ENCODE peak calls at places on chromosomes 6 and 20, in five cellular contexts. V, B, D, U and P are unnamed samples.
A peak's percentile ranks its signal among the peaks of the same experiment; 100 is the strongest.

GRCh38 chr6:3742076-3742425 is 9.5 kb downstream of the PXDC1 start:
- DNase-seq in U (no peak), V (no peak), D (no peak), B (no peak), P (no peak)

GRCh38 chr6:49497308-49497707 is 2.4 kb upstream of the GLYATL3 start:
- DNase-seq in V (no peak), U (no peak), B (no peak), D (no peak), P (no peak)

GRCh38 chr6:151679081-151679480 is 128.4 kb upstream of the ESR1 start:
- DNase-seq in D (no peak), V (no peak), B (no peak), U (peak; percentile 22), P (no peak)

GRCh38 chr6:70709826-70710225 is 42.1 kb downstream of the SMAP1 start:
- DNase-seq in U (no peak), B (no peak), V (peak; percentile 40), D (no peak), P (no peak)

GRCh38 chr6:63486196-63486595 is 86.1 kb upstream of the LOC128125822 start:
- DNase-seq in U (no peak), V (no peak), D (no peak), B (no peak), P (no peak)

GRCh38 chr20:37319120-37319717 is 26.7 kb upstream of the SRC start:
- DNase-seq in U (no peak), V (peak; percentile 73), D (no peak), B (no peak), P (no peak)

GRCh38 chr20:58713801-58714339 is 21.3 kb downstream of the NPEPL1 start:
- DNase-seq in B (no peak), D (no peak), U (no peak), V (no peak), P (peak; percentile 63)

GRCh38 chr6:39047434-39048327 is 900 bp upstream of the GLP1R start:
- DNase-seq in B (no peak), U (no peak), D (no peak), V (no peak), P (no peak)

GRCh38 chr20:13423472-13424173 is 202.5 kb downstream of the ISM1 start:
- DNase-seq in U (no peak), B (no peak), D (no peak), V (no peak), P (no peak)

GRCh38 chr6:126176266-126176665 is 163.6 kb upstream of the CENPW start:
- DNase-seq in V (no peak), D (no peak), B (no peak), U (no peak), P (no peak)

GRCh38 chr6:125156496-125156895 is 2.9 kb downstream of the TPD52L1 start:
- DNase-seq in B (no peak), U (no peak), D (no peak), V (no peak), P (no peak)

GRCh38 chr20:32358883-32359632 is 927 bp downstream of the ASXL1 start:
- DNase-seq in D (peak; percentile 82), V (no peak), B (no peak), U (peak; percentile 83), P (peak; percentile 90)

GRCh38 chr6:65448806-65449397 is 258.1 kb downstream of the EYS start:
- DNase-seq in B (no peak), U (no peak), V (no peak), D (no peak), P (no peak)

GRCh38 chr6:7916959-7917358 is 6.4 kb upstream of the TXNDC5 start:
- DNase-seq in V (no peak), B (no peak), D (no peak), U (no peak), P (no peak)

DNA sequence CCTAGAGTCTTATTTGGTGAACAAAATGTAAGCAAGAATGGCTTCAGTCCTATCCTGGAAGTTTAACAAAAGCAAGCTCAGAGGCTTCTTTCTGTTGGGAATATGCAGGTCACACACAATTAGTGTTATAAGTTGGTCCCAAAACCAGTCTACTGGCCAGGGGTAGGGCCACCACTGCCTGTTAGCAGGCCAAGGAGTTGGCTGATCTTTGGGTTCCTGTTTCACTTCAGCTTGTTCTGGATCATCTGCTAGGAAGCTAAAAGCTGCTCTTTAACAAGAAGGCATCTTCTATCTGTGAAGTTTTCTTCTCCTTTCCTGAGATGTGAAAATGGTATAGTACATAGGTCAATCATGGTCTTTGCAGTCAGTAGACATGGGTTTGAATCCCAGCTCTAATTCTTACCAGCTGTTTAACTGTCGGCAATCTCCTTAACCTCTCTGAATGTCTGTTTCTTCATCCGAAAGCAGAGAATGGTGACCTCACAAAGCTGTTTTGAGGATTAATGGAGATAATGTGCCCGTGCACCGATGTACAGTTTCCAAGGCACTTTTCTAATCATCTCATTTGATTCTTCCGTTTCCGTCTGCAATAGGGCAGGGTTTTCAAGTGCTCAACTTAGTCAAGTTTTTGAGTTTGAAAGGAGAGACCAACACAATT is 271.2 kb upstream of the TAB2 start:
- DNase-seq in D (no peak), U (no peak), B (no peak), V (no peak), P (no peak)
- H3K4me3 ChIP-seq in D (no peak overlapping the region), U (no peak overlapping the region), B (no peak overlapping the region), V (no peak overlapping the region), P (no peak overlapping the region)

GRCh38 chr6:109000289-109000688 is 94.4 kb downstream of the SESN1 start:
- DNase-seq in D (no peak), V (no peak), U (no peak), B (no peak), P (no peak)

GRCh38 chr6:108999428-108999827 is 95.2 kb downstream of the SESN1 start:
- DNase-seq in B (no peak), D (no peak), U (no peak), V (no peak), P (no peak)

GRCh38 chr6:109001554-109001953 is 93.1 kb downstream of the SESN1 start:
- DNase-seq in U (no peak), D (no peak), B (no peak), V (no peak), P (no peak)

GRCh38 chr6:109002100-109002697 is 92.4 kb downstream of the SESN1 start:
- DNase-seq in D (no peak), V (no peak), U (no peak), B (no peak), P (no peak)

GRCh38 chr6:109002882-109003281 is 91.8 kb downstream of the SESN1 start:
- DNase-seq in D (no peak), B (no peak), V (no peak), U (no peak), P (no peak)
- H3K4me3 ChIP-seq in D (no peak overlapping the region), B (no peak overlapping the region), V (no peak overlapping the region), U (no peak overlapping the region), P (no peak overlapping the region)

GRCh38 chr20:40738976-40739375 is 49.9 kb upstream of the MAFB start:
- DNase-seq in U (no peak), D (no peak), B (no peak), V (no peak), P (no peak)
- H3K4me3 ChIP-seq in U (no peak overlapping the region), D (no peak overlapping the region), B (no peak overlapping the region), V (no peak overlapping the region), P (no peak overlapping the region)

GRCh38 chr20:33554914-33555420 is 65.1 kb downstream of the CBFA2T2 start:
- DNase-seq in V (peak; percentile 88), B (peak; percentile 69), U (peak; percentile 16), D (no peak), P (no peak)
- H3K4me3 ChIP-seq in V (no peak overlapping the region), B (no peak overlapping the region), U (no peak overlapping the region), D (no peak overlapping the region), P (peak overlapping the region; percentile 2)

DNA sequence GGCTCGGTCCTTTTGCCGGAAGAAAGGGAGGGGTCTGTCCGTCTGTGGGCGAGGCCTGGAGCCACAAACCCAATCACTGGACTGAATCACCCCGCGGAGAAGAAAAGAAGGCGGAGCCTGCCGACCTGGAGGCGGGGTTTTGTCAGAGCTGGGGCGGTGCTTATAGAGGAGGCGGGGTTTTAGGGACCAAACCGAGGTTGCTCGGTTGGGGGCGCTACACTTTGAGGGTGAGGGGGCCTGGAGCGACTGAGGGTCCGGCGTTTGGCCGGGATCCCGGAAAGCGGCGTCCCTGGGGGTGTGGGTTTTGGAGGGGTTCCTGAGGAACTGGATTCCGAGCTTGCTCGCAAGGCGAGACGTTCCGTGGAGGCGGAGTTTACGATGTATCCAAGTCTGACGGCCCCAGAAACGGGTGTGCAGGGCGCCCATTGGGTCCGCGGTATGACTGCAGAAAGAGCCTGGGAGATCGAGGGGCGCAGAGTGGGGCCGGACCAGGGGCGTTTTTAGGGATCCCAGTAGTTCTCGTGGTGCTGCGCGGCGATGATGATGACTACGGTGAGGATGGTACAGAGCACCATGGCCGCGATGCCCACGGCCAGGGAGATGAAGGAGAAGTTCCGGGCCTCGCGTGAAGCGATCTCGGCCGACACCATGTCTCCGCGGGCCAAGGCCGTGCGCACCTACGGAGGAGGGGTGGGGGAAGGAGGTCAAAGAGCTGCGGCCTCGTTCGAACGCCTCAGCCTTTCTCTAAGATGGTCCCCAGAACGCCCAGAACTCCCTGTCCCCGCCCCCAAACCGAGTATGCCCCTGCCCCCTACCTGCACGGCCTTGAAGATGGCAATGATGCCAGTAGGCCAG is 2.8 kb downstream of the PRRT1 start:
- DNase-seq in V (no peak), B (no peak), D (no peak), U (peak; percentile 53), P (no peak)
- H3K4me3 ChIP-seq in V (peak overlapping the region; percentile 14), B (no peak overlapping the region), D (no peak overlapping the region), U (peak overlapping the region; percentile 19), P (no peak overlapping the region)

GRCh38 chr20:25048519-25048952 is 9.4 kb downstream of the ACSS1 start:
- DNase-seq in U (no peak), D (no peak), B (no peak), V (no peak), P (peak; percentile 51)
- H3K4me3 ChIP-seq in U (no peak overlapping the region), D (no peak overlapping the region), B (no peak overlapping the region), V (no peak overlapping the region), P (no peak overlapping the region)